ENCODE peak calls at places on chromosomes 11 and 22, in nine cellular contexts. A is A549, O is GM12878, Y is adrenal gland, J is IMR-90, U is endothelial cell of umbilical vein, N is Peyer's patch, I is uterus, P is body of pancreas. G is an unnamed sample.
A peak's percentile ranks its signal among the peaks of the same experiment; 100 is the strongest.

GRCh38 chr11:66123902-66124301 is 53.8 kb downstream of the PACS1 start:
- DNase-seq in N (no peak), A (no peak), P (peak; percentile 80), U (no peak), O (no peak), J (no peak), I (no peak), Y (peak; percentile 55), G (no peak)

GRCh38 chr11:67387074-67387473 is 4.7 kb upstream of the RAD9A start:
- DNase-seq in Y (no peak), N (no peak), A (no peak), J (no peak), U (no peak), P (no peak), I (no peak), O (no peak), G (no peak)

GRCh38 chr11:96132437-96132836 is 208.5 kb upstream of the MTMR2 start:
- DNase-seq in P (no peak), I (no peak), Y (no peak), A (no peak), N (no peak), O (no peak), U (no peak), J (peak; percentile 46), G (no peak)

GRCh38 chr11:124899376-124900145 is 1.9 kb upstream of the ROBO4 start:
- DNase-seq in U (peak; percentile 56), A (no peak), I (no peak), P (no peak), J (no peak), Y (no peak), N (no peak), O (no peak), G (no peak)

GRCh38 chr11:111327908-111328624 is 29.7 kb downstream of the POU2AF3 start:
- DNase-seq in O (no peak), N (no peak), P (peak; percentile 96), Y (peak; percentile 72), A (no peak), I (no peak), U (no peak), J (no peak), G (peak; percentile 94)

GRCh38 chr22:43901976-43902643 is 10.3 kb upstream of the PNPLA5 start:
- DNase-seq in Y (no peak), O (no peak), P (no peak), U (no peak), A (peak; percentile 56), I (no peak), J (peak; percentile 97), N (no peak), G (no peak)

GRCh38 chr22:20060700-20061480 is 19.2 kb upstream of the DGCR8 start:
- DNase-seq in A (no peak), P (no peak), N (no peak), J (no peak), I (no peak), U (no peak), O (no peak), Y (no peak), G (no peak)

GRCh38 chr22:41917375-41917905 is 2.6 kb upstream of the SHISA8 start:
- DNase-seq in A (no peak), Y (no peak), J (no peak), O (no peak), I (no peak), U (no peak), P (no peak), N (no peak), G (no peak)

GRCh38 chr11:97854877-97855276 is 1165.9 kb upstream of the CNTN5 start:
- DNase-seq in N (no peak), U (no peak), A (no peak), Y (no peak), P (no peak), O (no peak), J (no peak), I (no peak), G (peak; percentile 47)

GRCh38 chr11:112175596-112175947 is 260 bp downstream of the BCO2 start:
- DNase-seq in Y (peak; percentile 23), J (no peak), O (no peak), N (no peak), U (no peak), A (no peak), I (no peak), P (no peak), G (no peak)

GRCh38 chr11:122180435-122180834 is 64.4 kb upstream of the BLID start:
- DNase-seq in A (peak; percentile 69), P (no peak), J (peak; percentile 98), N (no peak), I (peak; percentile 61), O (no peak), U (peak; percentile 87), Y (no peak), G (no peak)

GRCh38 chr11:66768818-66769217 is 39.8 kb upstream of the SPTBN2 start:
- DNase-seq in J (no peak), P (no peak), U (no peak), I (no peak), Y (no peak), O (no peak), A (no peak), N (no peak), G (peak; percentile 38)

GRCh38 chr11:10807629-10808552 is 835 bp downstream of the EIF4G2 start:
- DNase-seq in I (peak; percentile 49), Y (peak; percentile 73), N (peak; percentile 51), P (peak; percentile 56), J (peak; percentile 37), O (no peak), U (peak; percentile 63), A (peak; percentile 45), G (peak; percentile 90)

GRCh38 chr11:27229511-27230174 is 133.4 kb downstream of the CCDC34 start:
- DNase-seq in N (no peak), U (no peak), O (no peak), P (no peak), A (no peak), J (no peak), Y (no peak), I (no peak), G (no peak)

GRCh38 chr11:70535191-70535971 is 137.1 kb downstream of the CTTN start:
- DNase-seq in N (no peak), J (no peak), O (no peak), U (no peak), P (no peak), A (no peak), Y (no peak), I (no peak), G (peak; percentile 65)

GRCh38 chr22:36510966-36511881 is 4.4 kb upstream of the FOXRED2 start:
- DNase-seq in P (peak; percentile 51), Y (peak; percentile 53), U (peak; percentile 52), J (peak; percentile 51), A (peak; percentile 55), I (no peak), N (peak; percentile 38), O (no peak), G (no peak)

DNA sequence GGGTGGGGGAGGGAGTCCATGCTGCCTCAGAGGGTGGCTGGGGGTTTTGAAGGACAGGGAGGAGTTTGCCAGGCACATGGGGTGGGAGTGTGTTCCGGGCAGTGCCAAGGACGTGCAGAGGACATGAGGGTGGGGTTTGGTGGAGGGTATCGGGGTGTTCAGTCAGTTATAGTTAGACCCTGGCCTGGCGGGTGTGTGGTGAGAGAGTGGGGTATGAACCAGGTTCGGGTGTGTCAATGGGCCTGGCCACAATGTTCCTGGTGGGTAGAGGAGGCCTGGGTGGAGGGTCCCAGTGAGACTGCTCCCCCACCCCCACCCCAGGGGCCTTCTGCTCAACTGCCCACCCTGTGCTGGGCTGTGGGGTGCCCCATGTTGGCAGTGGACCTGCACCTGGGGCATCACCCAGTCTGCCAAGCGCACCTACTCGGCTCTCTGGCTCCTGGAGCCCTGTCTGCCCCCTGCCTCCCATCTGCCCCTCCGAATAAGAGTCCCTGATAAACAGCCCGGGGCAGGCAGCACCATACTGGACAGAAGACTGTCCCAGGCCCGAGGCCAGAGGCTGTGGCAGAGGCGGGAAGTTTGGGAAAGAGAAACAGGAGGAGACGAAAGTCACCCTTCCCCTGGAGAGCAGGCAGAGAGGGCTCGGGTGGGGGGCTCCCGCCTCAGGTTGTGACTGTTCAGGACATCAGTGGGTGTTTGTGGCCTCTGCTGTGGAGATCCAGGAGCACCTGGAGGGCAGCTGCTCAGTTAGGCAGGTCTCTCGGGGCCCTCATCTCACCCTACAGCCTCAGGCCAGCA is 4.1 kb downstream of the PIM3 start:
- DNase-seq in P (no peak), A (no peak), J (no peak), Y (peak; percentile 37), I (peak; percentile 26), N (no peak), O (no peak), U (no peak), G (peak; percentile 54)
- TF ChIP-seq POLR2A in P (no peak), A (no peak), J (no peak), Y (no peak), I (no peak), N (no peak), O (peak; percentile 62), U (peak; percentile 50), G (no peak)

DNA sequence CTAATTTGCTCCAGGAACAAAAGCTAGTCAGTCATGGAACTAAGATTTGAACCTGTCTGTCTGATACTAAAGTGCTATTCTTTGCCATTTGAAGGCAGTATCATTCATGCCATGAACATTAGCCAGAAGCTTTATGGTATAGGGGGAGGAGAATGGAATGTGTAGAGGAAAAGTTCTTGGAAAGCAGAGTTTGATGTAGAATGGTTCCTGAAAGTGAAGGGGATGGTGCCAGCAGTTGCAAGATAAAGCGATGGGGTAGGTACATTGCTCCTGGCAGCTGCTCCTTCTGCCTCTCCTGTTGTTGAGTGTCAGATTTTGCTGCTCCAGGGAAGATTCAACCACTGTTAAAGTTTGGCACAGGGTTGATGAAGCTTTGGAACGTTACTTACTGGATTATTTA is 53.4 kb downstream of the ARHGAP42 start:
- DNase-seq in A (no peak), P (no peak), I (no peak), U (peak; percentile 38), Y (no peak), O (no peak), N (no peak), J (peak; percentile 44), G (no peak)
- H3K4me3 ChIP-seq in A (no peak overlapping the region), P (no peak overlapping the region), I (no peak overlapping the region), U (no peak overlapping the region), Y (no peak overlapping the region), O (no peak overlapping the region), N (no peak overlapping the region), J (no peak overlapping the region), G (no peak overlapping the region)

DNA sequence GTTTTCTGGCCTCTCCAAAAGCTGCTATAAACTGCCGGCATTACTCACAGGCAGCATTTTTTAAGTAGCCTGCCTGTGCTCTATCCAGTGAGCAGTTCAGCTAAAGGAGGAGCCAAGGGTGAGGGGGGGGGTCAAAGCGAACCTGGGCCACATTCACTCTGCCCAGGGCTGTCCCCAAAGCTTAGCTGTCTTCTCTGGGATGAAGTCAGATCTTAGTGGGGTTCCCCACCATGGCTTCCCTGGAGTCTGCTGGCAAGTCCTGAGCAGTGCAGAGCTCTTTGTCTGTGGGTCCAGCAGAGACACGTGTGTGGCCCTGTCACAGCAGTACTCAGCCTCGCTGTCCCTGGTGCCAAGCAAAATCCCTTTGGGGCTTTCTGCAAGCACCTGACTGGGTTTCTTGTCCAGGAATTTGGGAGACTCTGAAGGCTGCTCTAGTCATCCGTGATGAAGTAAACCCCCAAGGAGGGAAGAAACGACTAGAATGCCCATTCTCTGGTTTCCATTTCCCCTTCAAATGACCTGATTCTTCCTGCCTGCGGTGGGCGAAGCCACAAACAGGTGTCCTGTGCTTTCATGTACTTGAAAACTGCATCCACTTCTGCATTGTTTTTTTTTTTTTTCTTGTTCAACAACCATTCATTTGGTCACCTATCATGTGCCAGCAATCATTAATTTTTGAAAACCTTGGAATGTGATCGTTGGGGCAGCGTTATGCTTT is 2.6 kb downstream of the KCNJ5 start:
- DNase-seq in Y (peak; percentile 77), P (peak; percentile 30), N (no peak), J (no peak), O (no peak), A (no peak), I (no peak), U (no peak), G (peak; percentile 46)
- H3K4me1 ChIP-seq in Y (peaks cover 50% of the 10 kb centered on the region), P (peaks cover 90% of the 10 kb centered on the region), N (no peaks in the 10 kb centered on the region), J (peaks cover 1% of the 10 kb centered on the region), O (peaks cover 6% of the 10 kb centered on the region), A (no peaks in the 10 kb centered on the region), I (peaks cover 12% of the 10 kb centered on the region), U (peaks cover 5% of the 10 kb centered on the region), G (peaks cover 46% of the 10 kb centered on the region)

GRCh38 chr11:77589521-77590193 is at the start of gene AQP11:
- DNase-seq in N (peak; percentile 59), U (peak; percentile 89), O (peak; percentile 24), I (peak; percentile 72), J (peak; percentile 80), Y (peak; percentile 94), A (peak; percentile 91), P (peak; percentile 96), G (peak; percentile 97)
- TF ChIP-seq POLR2A in N (peak; percentile 85), U (peak; percentile 36), O (peak; percentile 56), I (peak; percentile 28), J (no peak), Y (peak; percentile 83), A (peak; percentile 80), P (peak; percentile 57), G (no peak)

G was measured in upper lobe of left lung.